ENCODE peak calls at places on chromosomes 1 and 21, in nine cellular contexts. O, E, D, R, A, F, T, C and Y are unnamed samples.

GRCh38 chr1:31984419-31985347 is 29.0 kb upstream of the KHDRBS1 start:
- DNase-seq in F (no peak), O (no peak), C (no peak), T (peak; percentile 36), R (no peak), A (no peak), D (peak; percentile 41), E (no peak), Y (no peak)

GRCh38 chr1:39261712-39262221 is 57.3 kb downstream of the MACF1 start:
- DNase-seq in C (no peak), E (no peak), T (no peak), D (no peak), F (no peak), R (no peak), A (no peak), O (no peak), Y (no peak)

GRCh38 chr21:15010645-15011044 is 54.2 kb downstream of the NRIP1 start:
- DNase-seq in E (no peak), D (no peak), A (no peak), T (no peak), O (no peak), C (no peak), F (no peak), R (no peak), Y (no peak)

GRCh38 chr1:83929184-83929583 is 69.7 kb downstream of the TTLL7 start:
- DNase-seq in C (no peak), F (no peak), D (no peak), T (peak; percentile 21), R (peak; percentile 73), A (no peak), O (peak; percentile 11), E (no peak), Y (no peak)

GRCh38 chr21:26011292-26011940 is 159.2 kb downstream of the APP start:
- DNase-seq in T (no peak), R (no peak), A (no peak), D (no peak), E (no peak), F (no peak), O (no peak), C (no peak), Y (no peak)

GRCh38 chr1:59971464-59971911 is 44.9 kb upstream of the CYP2J2 start:
- DNase-seq in D (peak; percentile 47), C (peak; percentile 50), E (peak; percentile 15), T (peak; percentile 90), A (peak; percentile 59), R (peak; percentile 63), F (peak; percentile 69), O (peak; percentile 83), Y (no peak)

GRCh38 chr1:40978886-40979240 is 633 bp upstream of the CTPS1 start:
- DNase-seq in E (no peak), O (no peak), T (no peak), R (no peak), C (no peak), D (no peak), F (no peak), A (no peak), Y (no peak)

GRCh38 chr1:37875833-37876232 is 16.4 kb upstream of the MTF1 start:
- DNase-seq in A (no peak), T (peak; percentile 44), C (peak; percentile 48), F (no peak), D (no peak), E (no peak), O (no peak), R (no peak), Y (no peak)

GRCh38 chr1:41576620-41577019 is 92.1 kb upstream of the EDN2 start:
- DNase-seq in E (no peak), C (no peak), F (no peak), O (no peak), A (no peak), D (no peak), T (peak; percentile 50), R (peak; percentile 33), Y (no peak)

GRCh38 chr1:212471286-212471685 is 38.6 kb downstream of the NENF start:
- DNase-seq in A (no peak), D (no peak), F (no peak), E (no peak), R (no peak), C (no peak), T (no peak), O (no peak), Y (no peak)

GRCh38 chr1:34500451-34500850 is 254.4 kb upstream of the GJB5 start:
- DNase-seq in D (peak; percentile 26), E (no peak), O (peak; percentile 56), F (no peak), A (no peak), T (peak; percentile 71), R (no peak), C (no peak), Y (no peak)

GRCh38 chr1:33181906-33182305 is at the start of gene TRIM62:
- DNase-seq in R (peak; percentile 86), A (peak; percentile 84), E (peak; percentile 69), T (peak; percentile 95), F (peak; percentile 87), D (peak; percentile 75), C (peak; percentile 54), O (peak; percentile 98), Y (peak; percentile 64)

GRCh38 chr1:114154146-114154962 is 685 bp upstream of the SYT6 start:
- DNase-seq in A (peak; percentile 52), C (no peak), F (peak; percentile 25), T (peak; percentile 68), O (peak; percentile 46), R (no peak), E (no peak), D (no peak), Y (no peak)

GRCh38 chr1:234926252-234926573 is 202.4 kb downstream of the TOMM20 start:
- DNase-seq in F (peak; percentile 5), T (no peak), O (no peak), C (no peak), E (no peak), A (no peak), D (no peak), R (peak; percentile 24), Y (no peak)

GRCh38 chr1:231091853-231092301 is 51.8 kb upstream of the FAM89A start:
- DNase-seq in T (no peak), C (no peak), E (no peak), O (peak; percentile 13), R (no peak), D (peak; percentile 29), F (peak; percentile 53), A (peak; percentile 53), Y (peak; percentile 31)

GRCh38 chr1:236516929-236517704 is 6.7 kb upstream of the LGALS8 start:
- DNase-seq in C (peak; percentile 97), T (peak; percentile 80), A (no peak), O (peak; percentile 64), R (no peak), E (peak; percentile 37), D (peak; percentile 65), F (no peak), Y (no peak)

GRCh38 chr1:219927956-219928790 is at the start of gene SLC30A10:
- DNase-seq in T (peak; percentile 55), D (no peak), E (no peak), F (peak; percentile 31), R (peak; percentile 95), A (no peak), O (peak; percentile 51), C (no peak), Y (no peak)

GRCh38 chr1:187281085-187281484 is 452.3 kb downstream of the PLA2G4A start:
- DNase-seq in C (no peak), D (no peak), T (no peak), E (no peak), A (no peak), R (no peak), F (no peak), O (no peak), Y (no peak)

GRCh38 chr1:87902830-87903614 is 574.3 kb downstream of the LMO4 start:
- DNase-seq in R (no peak), E (no peak), D (no peak), O (no peak), C (no peak), A (no peak), F (no peak), T (peak; percentile 7), Y (peak; percentile 90)

GRCh38 chr21:38751379-38752050 is 54.2 kb upstream of the ETS2 start:
- DNase-seq in D (no peak), T (peak; percentile 82), R (no peak), O (no peak), A (no peak), F (no peak), C (no peak), E (no peak), Y (peak; percentile 89)

GRCh38 chr1:23019851-23020625 is 770 bp downstream of the KDM1A start:
- DNase-seq in D (peak; percentile 36), C (no peak), A (peak; percentile 62), O (peak; percentile 41), R (peak; percentile 49), F (peak; percentile 26), E (peak; percentile 6), T (peak; percentile 64), Y (peak; percentile 8)

GRCh38 chr21:29221259-29221744 is 77.4 kb upstream of the BACH1 start:
- DNase-seq in T (peak; percentile 83), D (no peak), F (peak; percentile 34), O (no peak), C (no peak), R (no peak), A (no peak), E (no peak), Y (no peak)

GRCh38 chr1:83959824-83960441 is 39.0 kb downstream of the TTLL7 start:
- DNase-seq in R (no peak), T (no peak), A (no peak), C (no peak), E (no peak), D (no peak), F (no peak), O (no peak), Y (no peak)

GRCh38 chr1:37477198-37477931 is 3.0 kb downstream of the ZC3H12A start:
- DNase-seq in F (peak; percentile 73), C (peak; percentile 74), A (peak; percentile 89), R (peak; percentile 51), E (peak; percentile 82), O (no peak), T (peak; percentile 87), D (peak; percentile 66), Y (peak; percentile 33)

GRCh38 chr1:204032642-204033235 is 40.2 kb upstream of the SOX13 start:
- DNase-seq in R (no peak), D (no peak), A (no peak), T (no peak), E (no peak), F (no peak), O (no peak), C (no peak), Y (no peak)

GRCh38 chr1:67601539-67601938 is 83.5 kb upstream of the GADD45A start:
- DNase-seq in D (no peak), O (no peak), E (no peak), A (no peak), T (no peak), F (no peak), R (no peak), C (no peak), Y (no peak)

GRCh38 chr21:38311091-38311490 is 54.3 kb downstream of the KCNJ15 start:
- DNase-seq in D (no peak), O (no peak), R (no peak), A (no peak), T (no peak), C (no peak), F (no peak), E (no peak), Y (no peak)

GRCh38 chr1:8398677-8399076 is 80.8 kb downstream of the SLC45A1 start:
- DNase-seq in E (no peak), C (no peak), F (no peak), D (no peak), T (no peak), A (no peak), O (no peak), R (no peak), Y (no peak)

GRCh38 chr1:68485431-68486022 is 11.4 kb downstream of the DEPDC1 start:
- DNase-seq in R (no peak), O (no peak), E (no peak), A (no peak), T (no peak), F (no peak), C (no peak), D (no peak), Y (no peak)

GRCh38 chr1:38132681-38133080 is 86.1 kb upstream of the POU3F1 start:
- DNase-seq in R (no peak), D (no peak), E (no peak), C (no peak), O (no peak), A (no peak), F (no peak), T (no peak), Y (no peak)

GRCh38 chr21:45317401-45318145 is 29.9 kb upstream of the POFUT2 start:
- DNase-seq in T (peak; percentile 76), O (peak; percentile 81), F (no peak), D (no peak), E (no peak), C (no peak), R (peak; percentile 41), A (no peak), Y (no peak)